ENCODE peak calls at places on chromosomes 12 and 14, in five cellular contexts. M is choroid plexus epithelial cell; X is HT1080; W is CD4-positive, alpha-beta T cell; Q is NCI-H2029. Z is an unnamed sample.

GRCh38 chr12:123516221-123516780 is 17.2 kb downstream of the RILPL1 start:
- DNase-seq in M (peak), X (no peak), W (no peak), Q (no peak), Z (no peak)

GRCh38 chr12:39743655-39744054 is 124.1 kb upstream of the ABCD2 start:
- DNase-seq in M (no peak), X (no peak), W (no peak), Q (no peak), Z (no peak)

GRCh38 chr12:12019881-12020280 is 50.9 kb upstream of the BCL2L14 start:
- DNase-seq in M (no peak), X (peak), W (no peak), Q (no peak), Z (no peak)

GRCh38 chr12:96112733-96113132 is 77.3 kb upstream of the LTA4H start:
- DNase-seq in M (no peak), X (no peak), W (no peak), Q (no peak), Z (no peak)

GRCh38 chr12:30796508-30796780 is 41.7 kb upstream of the CAPRIN2 start:
- DNase-seq in M (peak), X (no peak), W (no peak), Q (peak), Z (no peak)

GRCh38 chr14:55756563-55756962 is 176.6 kb downstream of the KTN1 start:
- DNase-seq in M (no peak), X (no peak), W (no peak), Q (peak), Z (no peak)

GRCh38 chr12:19010087-19010486 is 119.4 kb upstream of the PLEKHA5 start:
- DNase-seq in M (no peak), X (no peak), W (no peak), Q (no peak), Z (no peak)

GRCh38 chr12:13941258-13942249 is 39.8 kb downstream of the GRIN2B start:
- DNase-seq in M (peak), X (peak), W (no peak), Q (no peak), Z (no peak)

GRCh38 chr14:99727096-99727870 is 43.2 kb downstream of the CYP46A1 start:
- DNase-seq in M (no peak), X (no peak), W (no peak), Q (no peak), Z (no peak)

GRCh38 chr12:685388-685787 is 22.1 kb upstream of the NINJ2 start:
- DNase-seq in M (peak), X (peak), W (peak), Q (no peak), Z (peak)

GRCh38 chr12:49389092-49389703 is 21.9 kb downstream of the SPATS2 start:
- DNase-seq in M (no peak), X (no peak), W (peak), Q (no peak), Z (peak)

GRCh38 chr12:59365133-59365532 is 230.7 kb upstream of the SLC16A7 start:
- DNase-seq in M (no peak), X (no peak), W (no peak), Q (no peak), Z (no peak)

GRCh38 chr12:3980504-3981272 is 107.5 kb upstream of the PARP11 start:
- DNase-seq in M (no peak), X (no peak), W (no peak), Q (no peak), Z (no peak)

GRCh38 chr14:65413739-65414045 is 1.2 kb downstream of the FUT8 start:
- DNase-seq in M (no peak), X (no peak), W (no peak), Q (no peak), Z (no peak)

GRCh38 chr12:6653342-6653741 is 6.1 kb upstream of the ACRBP start:
- DNase-seq in M (no peak), X (no peak), W (no peak), Q (no peak), Z (no peak)

GRCh38 chr12:1666685-1667162 is 24.1 kb upstream of the ADIPOR2 start:
- DNase-seq in M (no peak), X (no peak), W (no peak), Q (no peak), Z (no peak)